ENCODE peak calls at places on chromosome X, in eight cellular contexts. A is heart right ventricle; X is esophagus squamous epithelium; W is CD8-positive, alpha-beta memory T cell; Z is WERI-Rb-1; T is Panc1; E is A549; R is heart left ventricle. D is an unnamed sample.

GRCh38 chrX:24145340-24146186 is 4.0 kb upstream of the ZFX start:
- DNase-seq in T (no peak), W (no peak), X (no peak), E (peak; percentile 76), R (no peak), Z (no peak), A (no peak), D (no peak)

GRCh38 chrX:49269768-49270248 is at the start of gene PPP1R3F:
- DNase-seq in X (no peak), T (no peak), R (no peak), A (no peak), W (no peak), E (no peak), Z (no peak), D (no peak)

GRCh38 chrX:16848541-16848940 is 21.6 kb downstream of the RBBP7 start:
- DNase-seq in W (no peak), Z (no peak), R (no peak), T (no peak), X (no peak), A (no peak), E (no peak), D (no peak)

GRCh38 chrX:19347916-19348315 is 4.2 kb downstream of the PDHA1 start:
- DNase-seq in X (no peak), A (no peak), R (no peak), E (no peak), Z (no peak), T (no peak), W (no peak), D (no peak)

GRCh38 chrX:45135616-45136015 is 65.1 kb downstream of the DIPK2B start:
- DNase-seq in Z (no peak), W (peak; percentile 16), T (no peak), A (no peak), R (no peak), X (no peak), E (no peak), D (no peak)

GRCh38 chrX:40145001-40145631 is 47.4 kb upstream of the BCOR start:
- DNase-seq in X (no peak), W (no peak), A (no peak), Z (peak; percentile 72), E (no peak), R (peak; percentile 42), T (no peak), D (no peak)

GRCh38 chrX:49203536-49203935 is 3.5 kb upstream of the SYP start:
- DNase-seq in E (no peak), A (no peak), T (no peak), W (no peak), X (no peak), R (no peak), Z (no peak), D (no peak)

GRCh38 chrX:149527705-149528104 is 13.1 kb upstream of the EOLA1 start:
- DNase-seq in Z (no peak), E (peak; percentile 53), X (no peak), A (no peak), W (peak; percentile 52), R (no peak), T (peak; percentile 28), D (no peak)

GRCh38 chrX:20224814-20225487 is 41.8 kb downstream of the RPS6KA3 start:
- DNase-seq in A (no peak), X (no peak), W (no peak), Z (no peak), T (no peak), R (no peak), E (peak; percentile 7), D (no peak)

GRCh38 chrX:30865020-30865419 is 24.0 kb downstream of the TAB3 start:
- DNase-seq in T (no peak), A (no peak), Z (peak; percentile 8), R (no peak), W (no peak), X (no peak), E (peak; percentile 26), D (no peak)

GRCh38 chrX:6440647-6441046 is 94.3 kb downstream of the VCX3A start:
- DNase-seq in W (no peak), X (no peak), E (no peak), T (no peak), A (no peak), R (no peak), Z (no peak), D (no peak)

GRCh38 chrX:1202251-1202650 is 10.2 kb downstream of the CRLF2 start:
- DNase-seq in W (no peak), Z (no peak), X (no peak), E (no peak), A (no peak), T (no peak), R (no peak), D (no peak)

GRCh38 chrX:119121341-119121740 is 6.3 kb downstream of the KIAA1210 start:
- DNase-seq in E (no peak), A (no peak), W (no peak), R (no peak), T (no peak), X (no peak), Z (no peak), D (no peak)

GRCh38 chrX:34521563-34521962 is 135.5 kb downstream of the TMEM47 start:
- DNase-seq in W (no peak), Z (no peak), X (no peak), A (no peak), R (no peak), E (peak; percentile 10), T (no peak), D (no peak)

GRCh38 chrX:73818200-73819116 is 255.5 kb downstream of the CHIC1 start:
- DNase-seq in T (no peak), X (no peak), A (no peak), W (no peak), E (no peak), R (no peak), Z (no peak), D (no peak)

GRCh38 chrX:19677121-19677520 is 161.8 kb upstream of the MAP3K15 start:
- DNase-seq in E (no peak), W (no peak), A (no peak), T (no peak), R (no peak), X (no peak), Z (no peak), D (no peak)

GRCh38 chrX:82813671-82814078 is 694.4 kb upstream of the POU3F4 start:
- DNase-seq in Z (no peak), R (no peak), X (no peak), W (no peak), T (peak; percentile 80), A (no peak), E (peak; percentile 86), D (no peak)

GRCh38 chrX:82458207-82458754 is 1049.8 kb upstream of the POU3F4 start:
- DNase-seq in E (no peak), W (no peak), R (no peak), A (no peak), X (no peak), Z (no peak), T (no peak), D (no peak)

GRCh38 chrX:85379174-85379907 is at the start of gene POF1B:
- DNase-seq in Z (no peak), W (no peak), R (peak; percentile 24), T (no peak), A (peak; percentile 3), E (peak; percentile 59), X (no peak), D (no peak)

GRCh38 chrX:68332156-68332823 is 101.0 kb downstream of the OPHN1 start:
- DNase-seq in Z (no peak), T (no peak), R (no peak), X (no peak), W (no peak), A (no peak), E (no peak), D (no peak)

DNA sequence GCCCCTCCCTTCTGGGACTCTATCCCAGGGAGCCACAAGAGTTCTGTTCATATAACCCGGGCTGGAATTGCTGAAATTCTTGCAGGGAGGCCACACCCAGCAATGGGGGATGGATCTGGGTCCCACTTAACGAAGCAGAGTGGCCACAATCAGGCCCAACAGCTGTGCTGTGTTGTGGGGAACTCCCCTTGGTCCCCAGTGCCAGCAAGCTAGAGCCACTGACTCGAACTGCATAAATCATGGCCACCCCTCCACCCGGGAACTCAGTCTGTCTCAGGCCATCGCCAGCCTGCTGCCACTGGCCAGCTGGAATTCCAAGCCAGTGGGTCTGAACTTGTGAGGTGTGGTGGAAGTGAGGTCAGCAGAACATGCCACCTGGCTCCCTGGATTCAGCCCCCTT is 111.1 kb downstream of the KLF8 start:
- DNase-seq in A (no peak), E (no peak), Z (no peak), W (no peak), T (no peak), X (no peak), R (no peak), D (no peak)
- H3K9me3 ChIP-seq in A (peaks cover 8% of the 10 kb centered on the region), E (no peaks in the 10 kb centered on the region), Z (no peaks in the 10 kb centered on the region), W (no peaks in the 10 kb centered on the region), T (no peaks in the 10 kb centered on the region), X (no peaks in the 10 kb centered on the region), R (no peaks in the 10 kb centered on the region), D (no peaks in the 10 kb centered on the region)

GRCh38 chrX:53000447-53001208 is 42.3 kb upstream of the FAM156A start:
- DNase-seq in T (no peak), W (no peak), R (no peak), Z (no peak), A (no peak), X (no peak), E (no peak), D (no peak)
- H3K9me3 ChIP-seq in T (no peaks in the 10 kb centered on the region), W (no peaks in the 10 kb centered on the region), R (no peaks in the 10 kb centered on the region), Z (no peaks in the 10 kb centered on the region), A (no peaks in the 10 kb centered on the region), X (no peaks in the 10 kb centered on the region), E (no peaks in the 10 kb centered on the region), D (no peaks in the 10 kb centered on the region)

GRCh38 chrX:153387345-153387744 is 13.8 kb downstream of the PNMA6E start:
- DNase-seq in A (no peak), R (no peak), E (no peak), T (no peak), Z (no peak), X (no peak), W (no peak), D (no peak)
- H3K9me3 ChIP-seq in A (no peaks in the 10 kb centered on the region), R (no peaks in the 10 kb centered on the region), E (no peaks in the 10 kb centered on the region), T (no peaks in the 10 kb centered on the region), Z (peaks cover 11% of the 10 kb centered on the region), X (no peaks in the 10 kb centered on the region), W (no peaks in the 10 kb centered on the region), D (no peaks in the 10 kb centered on the region)

DNA sequence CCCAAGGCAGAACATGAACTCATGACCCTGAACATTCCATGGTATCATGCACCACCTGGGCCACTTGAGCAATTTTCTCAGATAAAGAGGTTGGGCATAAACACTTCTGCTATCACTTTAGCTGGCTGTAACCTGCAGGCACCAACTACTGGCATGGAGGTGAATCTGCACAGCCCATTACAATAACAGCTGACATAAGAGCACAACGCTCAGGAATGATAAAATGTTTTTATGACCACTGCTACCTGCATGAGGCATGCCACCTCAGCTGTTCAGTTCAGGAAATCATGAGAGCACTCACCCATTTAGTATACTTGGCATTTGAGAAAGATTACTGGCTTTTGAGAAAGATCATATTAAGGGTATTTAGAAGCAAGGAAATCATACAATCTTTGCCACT is 85.7 kb upstream of the SPIN4 start:
- DNase-seq in R (no peak), W (no peak), E (no peak), Z (no peak), T (no peak), X (no peak), A (no peak), D (no peak)
- H3K9me3 ChIP-seq in R (no peaks in the 10 kb centered on the region), W (no peaks in the 10 kb centered on the region), E (no peaks in the 10 kb centered on the region), Z (no peaks in the 10 kb centered on the region), T (no peaks in the 10 kb centered on the region), X (no peaks in the 10 kb centered on the region), A (no peaks in the 10 kb centered on the region), D (no peaks in the 10 kb centered on the region)

D was measured in testis.